ENCODE peak calls at places on chromosomes 11 and 22, in nine cellular contexts. One of them, this sample, is unnamed.

GRCh38 chr11:9385288-9385902 is 943 bp downstream of the IPO7 start:
- DNase-seq in A549: peak; percentile 56
- DNase-seq in amniotic stem cell: no peak
- DNase-seq in left cardiac atrium: no peak
- DNase-seq in heart right ventricle: no peak
- DNase-seq in renal cortical epithelial cell: no peak
- DNase-seq in iPS-NIHi11: no peak
- DNase-seq in brain microvascular endothelial cell: no peak
- DNase-seq in cardiac fibroblast: no peak
- DNase-seq in this sample: peak; percentile 27

GRCh38 chr11:96424693-96425092 is 34.9 kb downstream of the JRKL start:
- DNase-seq in heart right ventricle: no peak
- DNase-seq in cardiac fibroblast: peak; percentile 64
- DNase-seq in A549: no peak
- DNase-seq in brain microvascular endothelial cell: peak; percentile 11
- DNase-seq in left cardiac atrium: no peak
- DNase-seq in iPS-NIHi11: no peak
- DNase-seq in renal cortical epithelial cell: peak; percentile 57
- DNase-seq in amniotic stem cell: peak; percentile 24
- DNase-seq in this sample: no peak

GRCh38 chr11:20618083-20618482 is 18.7 kb downstream of the SLC6A5 start:
- DNase-seq in left cardiac atrium: no peak
- DNase-seq in renal cortical epithelial cell: no peak
- DNase-seq in amniotic stem cell: no peak
- DNase-seq in heart right ventricle: no peak
- DNase-seq in A549: no peak
- DNase-seq in iPS-NIHi11: no peak
- DNase-seq in brain microvascular endothelial cell: no peak
- DNase-seq in cardiac fibroblast: no peak
- DNase-seq in this sample: no peak

GRCh38 chr11:830295-831131 is 2.2 kb upstream of the CD151 start:
- DNase-seq in amniotic stem cell: no peak
- DNase-seq in iPS-NIHi11: peak; percentile 83
- DNase-seq in left cardiac atrium: peak; percentile 88
- DNase-seq in heart right ventricle: peak; percentile 84
- DNase-seq in brain microvascular endothelial cell: peak; percentile 51
- DNase-seq in renal cortical epithelial cell: peak; percentile 43
- DNase-seq in cardiac fibroblast: no peak
- DNase-seq in A549: no peak
- DNase-seq in this sample: peak; percentile 82

GRCh38 chr22:26592368-26593015 is 2.6 kb upstream of the TPST2 start:
- DNase-seq in cardiac fibroblast: no peak
- DNase-seq in heart right ventricle: no peak
- DNase-seq in amniotic stem cell: no peak
- DNase-seq in iPS-NIHi11: no peak
- DNase-seq in renal cortical epithelial cell: no peak
- DNase-seq in A549: no peak
- DNase-seq in left cardiac atrium: no peak
- DNase-seq in brain microvascular endothelial cell: no peak
- DNase-seq in this sample: peak; percentile 57

GRCh38 chr11:121318848-121319834 is 26.6 kb downstream of the SC5D start:
- DNase-seq in left cardiac atrium: no peak
- DNase-seq in cardiac fibroblast: peak; percentile 67
- DNase-seq in A549: peak; percentile 26
- DNase-seq in amniotic stem cell: no peak
- DNase-seq in renal cortical epithelial cell: peak; percentile 40
- DNase-seq in brain microvascular endothelial cell: peak; percentile 45
- DNase-seq in heart right ventricle: no peak
- DNase-seq in iPS-NIHi11: peak; percentile 48
- DNase-seq in this sample: no peak

GRCh38 chr11:21838422-21838821 is 354.5 kb upstream of the ANO5 start:
- DNase-seq in heart right ventricle: no peak
- DNase-seq in brain microvascular endothelial cell: no peak
- DNase-seq in amniotic stem cell: no peak
- DNase-seq in iPS-NIHi11: no peak
- DNase-seq in cardiac fibroblast: no peak
- DNase-seq in left cardiac atrium: no peak
- DNase-seq in A549: no peak
- DNase-seq in renal cortical epithelial cell: no peak
- DNase-seq in this sample: no peak

GRCh38 chr11:30284836-30285235 is 38.1 kb upstream of the ARL14EP start:
- DNase-seq in heart right ventricle: no peak
- DNase-seq in amniotic stem cell: no peak
- DNase-seq in cardiac fibroblast: no peak
- DNase-seq in brain microvascular endothelial cell: no peak
- DNase-seq in renal cortical epithelial cell: no peak
- DNase-seq in iPS-NIHi11: no peak
- DNase-seq in A549: no peak
- DNase-seq in left cardiac atrium: no peak
- DNase-seq in this sample: no peak

GRCh38 chr11:12079726-12080556 is 30.4 kb upstream of the MICAL2 start:
- DNase-seq in A549: peak; percentile 96
- DNase-seq in renal cortical epithelial cell: peak; percentile 100
- DNase-seq in left cardiac atrium: peak; percentile 71
- DNase-seq in amniotic stem cell: peak; percentile 93
- DNase-seq in iPS-NIHi11: no peak
- DNase-seq in brain microvascular endothelial cell: peak; percentile 94
- DNase-seq in heart right ventricle: peak; percentile 48
- DNase-seq in cardiac fibroblast: peak; percentile 99
- DNase-seq in this sample: no peak

GRCh38 chr11:64026575-64027213 is 9.0 kb upstream of the FLRT1 start:
- DNase-seq in renal cortical epithelial cell: no peak
- DNase-seq in A549: no peak
- DNase-seq in iPS-NIHi11: no peak
- DNase-seq in brain microvascular endothelial cell: no peak
- DNase-seq in heart right ventricle: no peak
- DNase-seq in amniotic stem cell: no peak
- DNase-seq in cardiac fibroblast: no peak
- DNase-seq in left cardiac atrium: no peak
- DNase-seq in this sample: no peak

GRCh38 chr11:129996113-129996870 is 6.3 kb downstream of the PRDM10 start:
- DNase-seq in heart right ventricle: no peak
- DNase-seq in amniotic stem cell: no peak
- DNase-seq in brain microvascular endothelial cell: no peak
- DNase-seq in left cardiac atrium: no peak
- DNase-seq in renal cortical epithelial cell: no peak
- DNase-seq in cardiac fibroblast: no peak
- DNase-seq in A549: no peak
- DNase-seq in iPS-NIHi11: no peak
- DNase-seq in this sample: no peak

GRCh38 chr22:28440517-28441366 is 238.9 kb downstream of the TTC28 start:
- DNase-seq in cardiac fibroblast: peak; percentile 42
- DNase-seq in iPS-NIHi11: no peak
- DNase-seq in heart right ventricle: no peak
- DNase-seq in amniotic stem cell: no peak
- DNase-seq in left cardiac atrium: no peak
- DNase-seq in renal cortical epithelial cell: peak; percentile 34
- DNase-seq in brain microvascular endothelial cell: peak; percentile 24
- DNase-seq in A549: no peak
- DNase-seq in this sample: no peak

GRCh38 chr11:50098186-50098725 is 65.6 kb downstream of the OR4C45 start:
- DNase-seq in left cardiac atrium: no peak
- DNase-seq in amniotic stem cell: no peak
- DNase-seq in renal cortical epithelial cell: no peak
- DNase-seq in A549: no peak
- DNase-seq in cardiac fibroblast: peak; percentile 37
- DNase-seq in iPS-NIHi11: no peak
- DNase-seq in brain microvascular endothelial cell: no peak
- DNase-seq in heart right ventricle: no peak
- DNase-seq in this sample: no peak

GRCh38 chr11:124950606-124951330 is 3.2 kb upstream of the CCDC15 start:
- DNase-seq in heart right ventricle: no peak
- DNase-seq in cardiac fibroblast: no peak
- DNase-seq in renal cortical epithelial cell: no peak
- DNase-seq in brain microvascular endothelial cell: no peak
- DNase-seq in amniotic stem cell: no peak
- DNase-seq in A549: no peak
- DNase-seq in left cardiac atrium: no peak
- DNase-seq in iPS-NIHi11: no peak
- DNase-seq in this sample: no peak

GRCh38 chr22:49608660-49609059 is 219.0 kb downstream of the BRD1 start:
- DNase-seq in heart right ventricle: no peak
- DNase-seq in A549: no peak
- DNase-seq in amniotic stem cell: no peak
- DNase-seq in cardiac fibroblast: no peak
- DNase-seq in renal cortical epithelial cell: no peak
- DNase-seq in iPS-NIHi11: no peak
- DNase-seq in brain microvascular endothelial cell: no peak
- DNase-seq in left cardiac atrium: no peak
- DNase-seq in this sample: no peak

GRCh38 chr11:116422976-116423375 is 349.8 kb downstream of the BUD13 start:
- DNase-seq in renal cortical epithelial cell: no peak
- DNase-seq in cardiac fibroblast: no peak
- DNase-seq in brain microvascular endothelial cell: no peak
- DNase-seq in heart right ventricle: no peak
- DNase-seq in amniotic stem cell: no peak
- DNase-seq in A549: no peak
- DNase-seq in iPS-NIHi11: peak; percentile 68
- DNase-seq in left cardiac atrium: no peak
- DNase-seq in this sample: no peak

GRCh38 chr11:76824980-76825725 is 35.6 kb upstream of the ACER3 start:
- DNase-seq in amniotic stem cell: no peak
- DNase-seq in heart right ventricle: no peak
- DNase-seq in A549: no peak
- DNase-seq in brain microvascular endothelial cell: no peak
- DNase-seq in iPS-NIHi11: no peak
- DNase-seq in left cardiac atrium: no peak
- DNase-seq in cardiac fibroblast: peak; percentile 48
- DNase-seq in renal cortical epithelial cell: peak; percentile 84
- DNase-seq in this sample: no peak

GRCh38 chr11:119594639-119595249 is 134.3 kb downstream of the NECTIN1 start:
- DNase-seq in iPS-NIHi11: no peak
- DNase-seq in heart right ventricle: no peak
- DNase-seq in A549: no peak
- DNase-seq in renal cortical epithelial cell: peak; percentile 51
- DNase-seq in amniotic stem cell: no peak
- DNase-seq in cardiac fibroblast: peak; percentile 51
- DNase-seq in left cardiac atrium: no peak
- DNase-seq in brain microvascular endothelial cell: peak; percentile 86
- DNase-seq in this sample: no peak

GRCh38 chr11:10164621-10165020 is 129.4 kb downstream of the SBF2 start:
- DNase-seq in A549: no peak
- DNase-seq in heart right ventricle: no peak
- DNase-seq in iPS-NIHi11: no peak
- DNase-seq in brain microvascular endothelial cell: no peak
- DNase-seq in left cardiac atrium: no peak
- DNase-seq in renal cortical epithelial cell: no peak
- DNase-seq in cardiac fibroblast: no peak
- DNase-seq in amniotic stem cell: no peak
- DNase-seq in this sample: no peak

GRCh38 chr11:66289548-66290331 is 797 bp upstream of the YIF1A start:
- DNase-seq in heart right ventricle: peak; percentile 71
- DNase-seq in brain microvascular endothelial cell: no peak
- DNase-seq in left cardiac atrium: peak; percentile 81
- DNase-seq in renal cortical epithelial cell: no peak
- DNase-seq in iPS-NIHi11: peak; percentile 87
- DNase-seq in amniotic stem cell: peak; percentile 87
- DNase-seq in A549: no peak
- DNase-seq in cardiac fibroblast: peak; percentile 16
- DNase-seq in this sample: peak; percentile 90